ENCODE peak calls at places on chromosomes 5 and 9, in six cellular contexts. K is heart right ventricle, V is neural progenitor cell, Q is cardiac muscle cell, Z is lower lobe of right lung, B is body of pancreas. F is an unnamed sample.

GRCh38 chr9:93964685-93965084 is 9.5 kb upstream of the BARX1 start:
- DNase-seq in Z (no peak), K (no peak), B (no peak), V (no peak), Q (no peak), F (no peak)

GRCh38 chr5:62498961-62499360 is 79.7 kb upstream of the LRRC70 start:
- DNase-seq in Z (no peak), V (no peak), K (no peak), B (no peak), Q (no peak), F (no peak)

GRCh38 chr9:1366300-1366699 is 316.1 kb downstream of the DMRT2 start:
- DNase-seq in Q (no peak), Z (no peak), B (no peak), V (no peak), K (no peak), F (no peak)

GRCh38 chr5:91301459-91301858 is 81.7 kb downstream of the ARRDC3 start:
- DNase-seq in B (no peak), Z (no peak), V (no peak), K (no peak), Q (no peak), F (no peak)

GRCh38 chr5:35129921-35130485 is 82.3 kb upstream of the AGXT2 start:
- DNase-seq in Z (no peak), V (no peak), K (no peak), B (peak), Q (no peak), F (no peak)

GRCh38 chr9:19948021-19948420 is 159.2 kb upstream of the SLC24A2 start:
- DNase-seq in V (no peak), B (no peak), Z (no peak), Q (no peak), K (no peak), F (no peak)

GRCh38 chr5:38533286-38534121 is 22.9 kb downstream of the LIFR start:
- DNase-seq in Q (peak), B (no peak), V (no peak), K (no peak), Z (no peak), F (no peak)

GRCh38 chr9:22044583-22044982 is 35.5 kb upstream of the CDKN2B start:
- DNase-seq in V (no peak), Z (no peak), K (no peak), B (no peak), Q (no peak), F (no peak)

GRCh38 chr9:136858452-136858843 is 6.3 kb downstream of the MAMDC4 start:
- DNase-seq in B (peak), V (no peak), Z (no peak), K (no peak), Q (no peak), F (peak)

GRCh38 chr5:83711982-83712601 is 8.6 kb downstream of the HAPLN1 start:
- DNase-seq in B (peak), Q (peak), Z (no peak), V (peak), K (no peak), F (peak)

GRCh38 chr5:72600401-72600981 is 93.3 kb upstream of the ZNF366 start:
- DNase-seq in B (no peak), Q (no peak), V (no peak), K (no peak), Z (no peak), F (no peak)

GRCh38 chr5:81768960-81769452 is 18.1 kb upstream of the SSBP2 start:
- DNase-seq in B (no peak), Z (no peak), Q (no peak), K (no peak), V (no peak), F (no peak)

DNA sequence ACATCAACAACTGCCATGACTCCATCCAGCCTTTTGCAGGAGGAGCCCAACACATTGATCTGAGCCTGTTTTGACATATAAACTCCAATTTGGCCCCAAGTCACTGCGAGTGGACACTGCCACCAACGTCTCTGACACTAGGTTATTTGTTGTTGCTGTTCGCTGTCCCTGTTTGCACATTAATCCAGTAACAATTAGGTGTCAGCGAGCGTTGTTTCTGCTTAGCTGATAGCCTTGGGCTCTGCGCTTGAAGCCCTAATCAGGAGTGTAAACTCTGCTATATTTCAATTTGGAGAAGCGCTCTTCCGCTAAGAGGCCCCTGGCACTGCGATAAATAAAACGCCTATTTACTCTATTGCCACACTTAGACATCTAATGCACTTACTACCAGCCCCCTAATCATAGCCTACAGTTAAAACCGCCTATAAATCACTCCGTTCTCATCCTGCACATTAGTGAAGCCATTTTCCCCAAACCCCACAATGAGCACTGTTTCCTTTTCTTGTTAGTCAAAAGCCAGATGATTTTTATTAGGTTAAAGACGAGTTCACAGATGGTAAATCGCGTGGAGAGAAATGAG is 195.9 kb upstream of the TBCA start:
- DNase-seq in B (no peak), V (peak), Z (no peak), K (no peak), Q (no peak), F (no peak)
- H3K4me3 ChIP-seq in B (no peak), V (peak), Z (peak), K (peak), Q (peak), F (no peak)

GRCh38 chr9:121675969-121676822 is 24.8 kb downstream of the DAB2IP start:
- DNase-seq in B (no peak), K (peak), V (no peak), Z (peak), Q (peak), F (no peak)
- H3K27ac ChIP-seq in B (no peak), K (peak), V (no peak), Z (no peak), Q (peak), F (no peak)

GRCh38 chr5:39691136-39691535 is 266.4 kb upstream of the DAB2 start:
- DNase-seq in Q (no peak), K (no peak), V (no peak), B (no peak), Z (no peak), F (no peak)

GRCh38 chr5:39697891-39698290 is 273.1 kb upstream of the DAB2 start:
- DNase-seq in K (no peak), Q (no peak), B (no peak), Z (no peak), V (no peak), F (no peak)

GRCh38 chr5:39689919-39690318 is 265.1 kb upstream of the DAB2 start:
- DNase-seq in K (no peak), B (no peak), V (no peak), Z (no peak), Q (no peak), F (no peak)

GRCh38 chr5:39696672-39697398 is 272.1 kb upstream of the DAB2 start:
- DNase-seq in V (no peak), K (no peak), Z (no peak), Q (no peak), B (no peak), F (no peak)

GRCh38 chr5:39691993-39692392 is 267.2 kb upstream of the DAB2 start:
- DNase-seq in K (no peak), Z (no peak), V (no peak), B (no peak), Q (no peak), F (no peak)
- TF ChIP-seq CTCF in K (no peak), Z (no peak), V (peak), B (peak), Q (peak), F (peak)

DNA sequence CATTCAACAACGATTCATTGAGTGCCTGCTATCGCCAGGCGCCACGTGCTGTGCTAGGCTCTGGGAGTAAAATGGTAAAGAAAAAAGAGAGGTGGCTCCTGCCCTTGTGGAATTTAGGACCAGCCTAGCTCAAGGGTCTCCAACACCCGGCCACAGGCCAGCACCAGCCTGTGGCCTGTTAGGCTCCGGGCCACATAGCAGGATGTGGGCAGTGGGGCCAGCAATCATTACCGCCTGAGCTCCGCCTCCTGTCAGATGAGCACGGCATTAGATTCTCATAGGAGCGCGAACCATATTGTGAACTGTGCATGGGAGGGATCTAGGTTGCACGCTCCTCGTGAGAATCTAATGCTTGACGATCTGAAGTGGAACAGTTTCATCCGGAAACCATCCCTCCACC is 1.5 kb downstream of the RMRP start:
- DNase-seq in V (no peak), Q (no peak), B (no peak), Z (no peak), K (no peak), F (no peak)
- H3K4me3 ChIP-seq in V (no peak), Q (no peak), B (no peak), Z (no peak), K (no peak), F (no peak)

DNA sequence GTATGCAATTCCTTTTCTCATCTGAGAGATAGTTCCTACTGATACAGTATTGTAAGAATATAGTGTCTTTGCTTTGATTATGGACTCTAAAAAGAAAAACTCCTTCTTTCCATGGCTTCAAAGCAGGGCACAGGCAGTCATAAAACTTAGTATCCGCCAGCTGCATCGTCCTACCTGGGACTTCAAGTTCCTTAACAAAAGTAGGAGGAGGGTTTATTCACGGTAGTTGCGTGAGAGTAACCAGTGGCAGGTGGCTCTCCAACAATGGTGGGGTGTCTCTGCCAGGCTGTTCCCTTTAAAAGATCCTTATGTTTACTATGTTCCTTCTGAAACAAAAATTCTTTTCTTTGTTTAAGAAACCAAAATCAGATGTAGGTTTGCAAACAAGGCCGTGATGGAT is 173.5 kb upstream of the DMAC1 start:
- DNase-seq in Z (no peak), K (no peak), Q (no peak), V (no peak), B (no peak), F (no peak)
- H3K27ac ChIP-seq in Z (no peak), K (no peak), Q (no peak), V (no peak), B (no peak), F (no peak)

GRCh38 chr5:77282337-77283027 is 72.0 kb downstream of the PDE8B start:
- DNase-seq in B (no peak), Q (no peak), Z (no peak), K (no peak), V (peak), F (no peak)
- TF ChIP-seq CTCF in B (no peak), Q (peak), Z (no peak), K (no peak), V (no peak), F (no peak)

DNA sequence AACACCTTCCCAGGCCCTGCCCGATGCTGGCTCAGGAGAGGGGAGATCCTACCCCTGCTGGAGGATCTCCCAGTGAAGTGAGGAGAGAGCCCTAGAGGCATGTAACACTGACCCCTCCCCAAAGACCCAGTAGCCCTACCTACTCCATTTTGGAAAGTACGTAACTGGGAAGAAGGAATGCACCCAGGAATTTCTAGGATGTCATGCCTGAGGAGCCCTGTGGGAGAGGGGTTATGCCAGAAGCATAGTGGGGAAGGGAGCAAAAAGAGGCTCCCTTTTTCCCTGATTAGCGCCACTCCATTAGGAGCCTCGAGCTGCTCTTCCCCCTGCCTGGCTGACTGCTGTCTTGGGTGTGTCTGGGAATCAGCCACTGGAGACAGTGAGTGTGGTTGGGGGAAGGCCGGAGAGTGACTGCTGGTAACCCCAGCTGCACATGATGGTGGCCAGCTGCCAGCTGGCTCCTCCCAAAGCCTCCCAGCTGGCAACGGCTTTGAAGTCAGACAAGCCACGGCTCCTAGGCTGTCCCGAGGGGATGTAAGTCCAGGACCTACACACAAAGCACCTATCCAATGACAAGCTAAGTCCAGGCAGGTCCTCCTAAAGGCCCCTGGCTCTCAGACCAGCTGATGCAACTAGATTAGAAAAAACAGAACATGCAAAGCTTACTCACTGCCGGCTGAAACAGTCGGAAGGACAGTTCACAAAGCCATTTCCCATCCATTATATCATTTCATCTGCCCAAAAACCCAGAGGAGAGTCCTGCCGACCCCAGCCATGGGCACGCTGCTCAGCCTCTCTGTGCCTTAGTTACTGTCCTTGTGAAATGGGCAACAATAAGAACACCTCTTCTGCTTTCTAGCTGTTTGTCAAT is 136.5 kb upstream of the ABCA1 start:
- DNase-seq in B (peak), V (peak), Q (peak), K (peak), Z (peak), F (peak)
- H3K4me3 ChIP-seq in B (no peak), V (no peak), Q (no peak), K (no peak), Z (peak), F (no peak)

DNA sequence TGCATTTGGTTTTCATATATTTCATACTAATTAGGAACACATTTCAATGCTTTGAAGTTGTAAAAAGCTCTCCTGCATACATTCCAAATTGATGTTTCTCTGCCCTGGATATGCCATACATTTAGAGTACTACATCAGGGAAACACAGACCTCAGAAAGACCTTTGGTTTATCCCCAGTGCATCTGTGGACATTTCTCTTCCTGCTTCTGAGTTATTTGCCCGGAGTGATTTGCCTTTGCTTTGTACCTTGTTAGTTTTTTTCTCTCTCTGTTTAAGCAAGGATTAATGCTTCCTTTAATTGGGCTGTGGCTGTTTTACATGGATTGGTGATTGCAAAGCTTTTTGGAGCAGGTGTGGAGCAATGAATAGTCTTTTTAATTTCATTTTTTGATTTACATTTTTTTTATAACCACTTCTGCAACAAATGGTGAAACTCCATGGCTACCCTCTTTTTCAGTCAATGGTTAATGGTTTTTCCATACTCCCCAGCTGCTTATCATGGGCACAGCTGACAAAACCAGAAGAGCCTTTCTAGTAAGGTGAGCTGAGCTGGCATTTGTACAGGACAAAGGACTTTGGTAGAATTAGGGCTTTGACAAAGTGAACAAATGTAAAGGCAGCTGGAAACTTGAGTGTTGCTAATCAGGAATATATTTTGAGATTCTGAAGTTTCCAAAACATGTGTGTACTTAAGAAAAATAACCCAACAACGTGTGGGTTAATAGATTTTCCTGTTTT is 54.2 kb downstream of the ZSWIM6 start:
- DNase-seq in V (peak), B (no peak), K (no peak), Z (no peak), Q (no peak), F (no peak)
- H3K27ac ChIP-seq in V (peak), B (no peak), K (no peak), Z (no peak), Q (no peak), F (no peak)